ENCODE peak calls at places on chromosomes 2 and 18, in nine cellular contexts. X, V, W, N, J, T, P, Z and H are unnamed samples.

GRCh38 chr2:215677466-215677865 is 241.6 kb upstream of the FN1 start:
- DNase-seq in Z (no peak), P (no peak), N (no peak), T (no peak), X (no peak), V (no peak), W (no peak), J (no peak), H (no peak)

GRCh38 chr2:195531754-195532153 is 125.3 kb upstream of the SLC39A10 start:
- DNase-seq in T (no peak), X (no peak), V (no peak), W (no peak), N (no peak), J (no peak), P (peak), Z (no peak), H (no peak)

GRCh38 chr18:13568443-13569392 is 157.6 kb downstream of the FAM210A start:
- DNase-seq in V (no peak), P (no peak), Z (no peak), N (no peak), T (no peak), X (peak), W (no peak), J (no peak), H (no peak)

GRCh38 chr2:100887713-100888112 is 67.8 kb downstream of the NPAS2 start:
- DNase-seq in Z (no peak), P (peak), V (no peak), J (no peak), W (no peak), T (no peak), N (no peak), X (no peak), H (no peak)

GRCh38 chr2:226959418-226959817 is 123.6 kb downstream of the RHBDD1 start:
- DNase-seq in J (no peak), W (no peak), V (no peak), Z (no peak), P (no peak), X (no peak), T (no peak), N (no peak), H (no peak)

GRCh38 chr2:17539596-17539992 is 902 bp upstream of the VSNL1 start:
- DNase-seq in V (no peak), P (peak), W (no peak), T (no peak), X (no peak), J (no peak), N (peak), Z (peak), H (peak)

GRCh38 chr2:40760071-40760666 is 308.3 kb upstream of the SLC8A1 start:
- DNase-seq in J (no peak), Z (no peak), V (no peak), P (peak), W (peak), N (peak), X (peak), T (peak), H (peak)

GRCh38 chr2:12119841-12120240 is 373.4 kb downstream of the LPIN1 start:
- DNase-seq in N (no peak), J (no peak), P (peak), X (no peak), Z (no peak), V (no peak), W (no peak), T (no peak), H (no peak)

GRCh38 chr18:23619388-23619873 is 33.1 kb upstream of the NPC1 start:
- DNase-seq in W (peak), T (no peak), J (peak), P (peak), X (no peak), V (no peak), N (peak), Z (no peak), H (peak)

GRCh38 chr2:175631247-175631628 is 370.8 kb downstream of the LNPK start:
- DNase-seq in P (no peak), V (no peak), W (no peak), N (no peak), T (no peak), Z (no peak), J (no peak), X (no peak), H (no peak)

GRCh38 chr2:1738646-1739302 is 5.5 kb downstream of the PXDN start:
- DNase-seq in W (no peak), T (no peak), N (no peak), J (no peak), P (no peak), X (no peak), V (no peak), Z (no peak), H (no peak)